ENCODE peak calls at places on chromosomes 3 and 15, in nine cellular contexts. One of them, this sample, is unnamed.

GRCh38 chr3:58962816-58963215 is 87.0 kb downstream of the CFAP20DC start:
- DNase-seq in OCI-M1: no peak
- DNase-seq in CD4-positive, CD25-positive, alpha-beta regulatory T cell: no peak
- DNase-seq in ELF-1: no peak
- DNase-seq in EL: peak
- DNase-seq in neuronal stem cell: no peak
- DNase-seq in activated T-helper 1 cell treated with Interleukin-2 at 50 U/mL for 16 hours: no peak
- DNase-seq in pons: no peak
- DNase-seq in iris pigment epithelial cell: peak
- DNase-seq in this sample: no peak

GRCh38 chr3:27680517-27681246 is 41.4 kb downstream of the EOMES start:
- DNase-seq in neuronal stem cell: peak
- DNase-seq in CD4-positive, CD25-positive, alpha-beta regulatory T cell: no peak
- DNase-seq in EL: no peak
- DNase-seq in activated T-helper 1 cell treated with Interleukin-2 at 50 U/mL for 16 hours: no peak
- DNase-seq in iris pigment epithelial cell: no peak
- DNase-seq in OCI-M1: no peak
- DNase-seq in pons: no peak
- DNase-seq in ELF-1: peak
- DNase-seq in this sample: no peak

GRCh38 chr3:13393427-13394360 is 26.4 kb downstream of the NUP210 start:
- DNase-seq in activated T-helper 1 cell treated with Interleukin-2 at 50 U/mL for 16 hours: no peak
- DNase-seq in ELF-1: no peak
- DNase-seq in CD4-positive, CD25-positive, alpha-beta regulatory T cell: no peak
- DNase-seq in OCI-M1: no peak
- DNase-seq in pons: no peak
- DNase-seq in EL: no peak
- DNase-seq in neuronal stem cell: no peak
- DNase-seq in iris pigment epithelial cell: no peak
- DNase-seq in this sample: no peak

GRCh38 chr3:79424811-79425210 is 343.0 kb downstream of the ROBO1 start:
- DNase-seq in OCI-M1: no peak
- DNase-seq in CD4-positive, CD25-positive, alpha-beta regulatory T cell: no peak
- DNase-seq in EL: no peak
- DNase-seq in ELF-1: no peak
- DNase-seq in neuronal stem cell: no peak
- DNase-seq in iris pigment epithelial cell: no peak
- DNase-seq in pons: no peak
- DNase-seq in activated T-helper 1 cell treated with Interleukin-2 at 50 U/mL for 16 hours: no peak
- DNase-seq in this sample: no peak

GRCh38 chr3:158167737-158168469 is 58.0 kb downstream of the RSRC1 start:
- DNase-seq in neuronal stem cell: no peak
- DNase-seq in iris pigment epithelial cell: peak
- DNase-seq in ELF-1: no peak
- DNase-seq in CD4-positive, CD25-positive, alpha-beta regulatory T cell: no peak
- DNase-seq in activated T-helper 1 cell treated with Interleukin-2 at 50 U/mL for 16 hours: no peak
- DNase-seq in EL: peak
- DNase-seq in pons: no peak
- DNase-seq in OCI-M1: peak
- DNase-seq in this sample: no peak

GRCh38 chr3:184443364-184443763 is 63.5 kb downstream of the CHRD start:
- DNase-seq in iris pigment epithelial cell: no peak
- DNase-seq in pons: no peak
- DNase-seq in OCI-M1: no peak
- DNase-seq in CD4-positive, CD25-positive, alpha-beta regulatory T cell: no peak
- DNase-seq in activated T-helper 1 cell treated with Interleukin-2 at 50 U/mL for 16 hours: no peak
- DNase-seq in EL: no peak
- DNase-seq in ELF-1: no peak
- DNase-seq in neuronal stem cell: no peak
- DNase-seq in this sample: no peak

GRCh38 chr15:93658026-93658790 is 569.2 kb upstream of the RGMA start:
- DNase-seq in pons: no peak
- DNase-seq in CD4-positive, CD25-positive, alpha-beta regulatory T cell: no peak
- DNase-seq in ELF-1: no peak
- DNase-seq in OCI-M1: no peak
- DNase-seq in EL: no peak
- DNase-seq in activated T-helper 1 cell treated with Interleukin-2 at 50 U/mL for 16 hours: no peak
- DNase-seq in neuronal stem cell: no peak
- DNase-seq in iris pigment epithelial cell: no peak
- DNase-seq in this sample: no peak

GRCh38 chr3:87503901-87504498 is 227.6 kb upstream of the POU1F1 start:
- DNase-seq in activated T-helper 1 cell treated with Interleukin-2 at 50 U/mL for 16 hours: no peak
- DNase-seq in iris pigment epithelial cell: peak
- DNase-seq in neuronal stem cell: peak
- DNase-seq in OCI-M1: peak
- DNase-seq in EL: peak
- DNase-seq in ELF-1: peak
- DNase-seq in CD4-positive, CD25-positive, alpha-beta regulatory T cell: no peak
- DNase-seq in pons: peak
- DNase-seq in this sample: peak

GRCh38 chr3:64344721-64345207 is 119.5 kb upstream of the PRICKLE2 start:
- DNase-seq in iris pigment epithelial cell: peak
- DNase-seq in EL: peak
- DNase-seq in neuronal stem cell: no peak
- DNase-seq in ELF-1: peak
- DNase-seq in pons: no peak
- DNase-seq in OCI-M1: no peak
- DNase-seq in activated T-helper 1 cell treated with Interleukin-2 at 50 U/mL for 16 hours: no peak
- DNase-seq in CD4-positive, CD25-positive, alpha-beta regulatory T cell: no peak
- DNase-seq in this sample: peak